ENCODE peak calls at places on chromosome 7, in six cellular contexts. U is anterior cingulate cortex, C is mesothelial cell of epicardium, Z is GM04503, Y is cardiac fibroblast, X is epithelial cell of esophagus. J is an unnamed sample.

GRCh38 chr7:136555933-136556332 is 312.5 kb upstream of the CHRM2 start:
- DNase-seq in U (no peak), C (no peak), Z (no peak), Y (no peak), X (no peak), J (no peak)

GRCh38 chr7:70620333-70621055 is 511.4 kb upstream of the GALNT17 start:
- DNase-seq in U (no peak), C (no peak), Z (no peak), Y (no peak), X (no peak), J (no peak)

GRCh38 chr7:50939026-50939425 is 156.3 kb upstream of the GRB10 start:
- DNase-seq in U (no peak), C (no peak), Z (no peak), Y (no peak), X (no peak), J (no peak)

GRCh38 chr7:110595694-110596093 is 495.2 kb upstream of the LRRN3 start:
- DNase-seq in U (no peak), C (no peak), Z (no peak), Y (no peak), X (no peak), J (no peak)

GRCh38 chr7:83517026-83517700 is 131.8 kb downstream of the SEMA3E start:
- DNase-seq in U (no peak), C (no peak), Z (no peak), Y (no peak), X (no peak), J (no peak)

GRCh38 chr7:133139350-133139749 is 57.5 kb upstream of the CHCHD3 start:
- DNase-seq in U (no peak), C (peak; percentile 48), Z (no peak), Y (peak; percentile 62), X (peak; percentile 54), J (no peak)

GRCh38 chr7:47942132-47942531 is 6.1 kb downstream of the PKD1L1 start:
- DNase-seq in U (no peak), C (no peak), Z (no peak), Y (peak; percentile 76), X (no peak), J (no peak)

GRCh38 chr7:78191475-78192079 is 393.0 kb downstream of the PHTF2 start:
- DNase-seq in U (no peak), C (no peak), Z (no peak), Y (no peak), X (no peak), J (no peak)

GRCh38 chr7:111009641-111010040 is 81.3 kb upstream of the LRRN3 start:
- DNase-seq in U (no peak), C (no peak), Z (no peak), Y (no peak), X (no peak), J (no peak)

GRCh38 chr7:54419209-54419608 is 123.0 kb upstream of the VSTM2A start:
- DNase-seq in U (no peak), C (no peak), Z (no peak), Y (no peak), X (no peak), J (no peak)

GRCh38 chr7:121027761-121028681 is 39.5 kb downstream of the CPED1 start:
- DNase-seq in U (no peak), C (no peak), Z (no peak), Y (peak; percentile 14), X (no peak), J (no peak)

GRCh38 chr7:18580945-18581344 is 85.4 kb downstream of the HDAC9 start:
- DNase-seq in U (no peak), C (no peak), Z (no peak), Y (no peak), X (no peak), J (no peak)

GRCh38 chr7:128387663-128388485 is 21.9 kb downstream of the IMPDH1 start:
- DNase-seq in U (peak; percentile 81), C (peak; percentile 87), Z (no peak), Y (peak; percentile 93), X (peak; percentile 58), J (peak; percentile 72)

GRCh38 chr7:84674236-84674913 is 479.8 kb upstream of the SEMA3A start:
- DNase-seq in U (no peak), C (no peak), Z (no peak), Y (peak; percentile 25), X (peak; percentile 83), J (no peak)

GRCh38 chr7:131123991-131124629 is 203.6 kb upstream of the MKLN1 start:
- DNase-seq in U (no peak), C (no peak), Z (no peak), Y (no peak), X (no peak), J (no peak)

GRCh38 chr7:155943251-155943899 is 131.1 kb upstream of the SHH start:
- DNase-seq in U (no peak), C (no peak), Z (no peak), Y (no peak), X (no peak), J (no peak)

GRCh38 chr7:115782716-115783460 is 247.7 kb downstream of the TFEC start:
- DNase-seq in U (no peak), C (no peak), Z (no peak), Y (peak; percentile 14), X (no peak), J (no peak)

GRCh38 chr7:147412782-147413186 is 1177.8 kb upstream of the C7orf33 start:
- DNase-seq in U (no peak), C (no peak), Z (peak; percentile 87), Y (peak; percentile 92), X (peak; percentile 52), J (no peak)

GRCh38 chr7:66642932-66643331 is 14.3 kb downstream of the KCTD7 start:
- DNase-seq in U (no peak), C (no peak), Z (no peak), Y (no peak), X (no peak), J (no peak)

GRCh38 chr7:106032295-106032694 is 69.2 kb downstream of the CDHR3 start:
- DNase-seq in U (no peak), C (no peak), Z (no peak), Y (no peak), X (no peak), J (no peak)

GRCh38 chr7:66075590-66076458 is at the start of gene ASL:
- DNase-seq in U (peak; percentile 95), C (peak; percentile 90), Z (peak; percentile 44), Y (peak; percentile 92), X (peak; percentile 94), J (peak; percentile 96)

GRCh38 chr7:63054191-63054661 is 944.4 kb upstream of the ZNF722 start:
- DNase-seq in U (no peak), C (no peak), Z (no peak), Y (no peak), X (no peak), J (no peak)

GRCh38 chr7:146937836-146938235 is 821.2 kb downstream of the CNTNAP2 start:
- DNase-seq in U (no peak), C (no peak), Z (no peak), Y (no peak), X (no peak), J (no peak)

GRCh38 chr7:149171894-149172533 is 23.3 kb upstream of the ZNF282 start:
- DNase-seq in U (no peak), C (no peak), Z (no peak), Y (no peak), X (peak; percentile 92), J (peak; percentile 17)

GRCh38 chr7:150369740-150370501 is 1.3 kb downstream of the REPIN1 start:
- DNase-seq in U (no peak), C (no peak), Z (no peak), Y (no peak), X (peak; percentile 13), J (no peak)

GRCh38 chr7:157678503-157678902 is 341.7 kb downstream of the DNAJB6 start:
- DNase-seq in U (no peak), C (no peak), Z (no peak), Y (no peak), X (no peak), J (no peak)

GRCh38 chr7:128035712-128036111 is 4.5 kb upstream of the LRRC4 start:
- DNase-seq in U (no peak), C (no peak), Z (no peak), Y (no peak), X (no peak), J (no peak)

GRCh38 chr7:1533569-1534329 is 3.2 kb downstream of the MAFK start:
- DNase-seq in U (no peak), C (no peak), Z (peak; percentile 59), Y (peak; percentile 67), X (peak; percentile 90), J (peak; percentile 83)

GRCh38 chr7:29106128-29106988 is 40.0 kb downstream of the CPVL start:
- DNase-seq in U (peak; percentile 3), C (no peak), Z (peak; percentile 31), Y (peak; percentile 85), X (peak; percentile 72), J (peak; percentile 58)

GRCh38 chr7:139771001-139771956 is 6.5 kb downstream of the HIPK2 start:
- DNase-seq in U (no peak), C (no peak), Z (no peak), Y (peak; percentile 84), X (peak; percentile 96), J (peak; percentile 95)

GRCh38 chr7:124840435-124840834 is 74.8 kb upstream of the GPR37 start:
- DNase-seq in U (no peak), C (no peak), Z (no peak), Y (peak; percentile 11), X (peak; percentile 16), J (no peak)

J was measured in PC-9.